ENCODE peak calls at places on chromosomes 4 and X, in five cellular contexts. P is fibroblast of lung, K is mammary epithelial cell, X is A673, S is tibial artery. H is an unnamed sample.

GRCh38 chrX:288561-288991 is 7.4 kb downstream of the PLCXD1 start:
- DNase-seq in K (no peak), P (no peak), X (no peak), S (peak; percentile 18), H (no peak)

GRCh38 chr4:145927055-145927454 is 11.6 kb downstream of the ZNF827 start:
- DNase-seq in S (no peak), K (no peak), X (no peak), P (no peak), H (no peak)

GRCh38 chrX:66912417-66912816 is 273.5 kb upstream of the EDA2R start:
- DNase-seq in X (no peak), K (no peak), S (no peak), P (no peak), H (no peak)

GRCh38 chrX:130594453-130594916 is 192.7 kb downstream of the RBMX2 start:
- DNase-seq in S (no peak), X (no peak), P (no peak), K (no peak), H (no peak)

GRCh38 chrX:22090181-22090580 is 58.1 kb downstream of the PHEX start:
- DNase-seq in K (no peak), S (no peak), X (no peak), P (peak; percentile 73), H (peak; percentile 31)

GRCh38 chrX:86455495-86455894 is 307.2 kb downstream of the DACH2 start:
- DNase-seq in X (no peak), K (no peak), S (no peak), P (no peak), H (no peak)

GRCh38 chrX:9651737-9652136 is 113.9 kb downstream of the GPR143 start:
- DNase-seq in X (no peak), K (no peak), P (peak; percentile 28), S (no peak), H (no peak)

GRCh38 chr4:127000846-127001245 is 631.9 kb upstream of the INTU start:
- DNase-seq in X (no peak), P (no peak), K (no peak), S (no peak), H (no peak)

GRCh38 chr4:126991965-126992364 is 640.8 kb upstream of the INTU start:
- DNase-seq in K (peak; percentile 51), X (peak; percentile 23), P (peak; percentile 50), S (no peak), H (peak; percentile 35)

GRCh38 chrX:102154900-102155805 is 624 bp downstream of the BEX5 start:
- DNase-seq in P (no peak), S (no peak), K (no peak), X (no peak), H (no peak)

GRCh38 chr4:86972997-86973396 is 38.2 kb downstream of the AFF1 start:
- DNase-seq in K (peak; percentile 30), X (no peak), P (no peak), S (no peak), H (no peak)

GRCh38 chrX:110397904-110398303 is 39.3 kb downstream of the RTL9 start:
- DNase-seq in X (no peak), S (no peak), K (no peak), P (no peak), H (no peak)
- H3K27me3 ChIP-seq in X (no peaks in the 10 kb centered on the region), S (no peaks in the 10 kb centered on the region), K (no peaks in the 10 kb centered on the region), P (no peaks in the 10 kb centered on the region), H (no peaks in the 10 kb centered on the region)

GRCh38 chrX:96685205-96686099 is 810 bp downstream of the DIAPH2 start:
- DNase-seq in S (peak; percentile 41), X (peak; percentile 49), P (peak; percentile 53), K (peak; percentile 48), H (no peak)

GRCh38 chrX:96684339-96685204 is at the start of gene DIAPH2:
- DNase-seq in S (peak; percentile 75), P (peak; percentile 80), K (peak; percentile 74), X (peak; percentile 76), H (peak; percentile 19)

GRCh38 chrX:96688789-96689188 is 4.1 kb downstream of the DIAPH2 start:
- DNase-seq in K (no peak), X (no peak), P (no peak), S (no peak), H (no peak)

GRCh38 chrX:96682516-96682915 is 2.1 kb upstream of the DIAPH2 start:
- DNase-seq in P (no peak), X (no peak), K (no peak), S (no peak), H (no peak)

GRCh38 chrX:96683997-96684338 is 674 bp upstream of the DIAPH2 start:
- DNase-seq in K (no peak), S (no peak), X (peak; percentile 13), P (no peak), H (no peak)
- H3K4me3 ChIP-seq in K (peak overlapping the region; percentile 64), S (peak overlapping the region; percentile 84), X (peak overlapping the region; percentile 67), P (peak overlapping the region; percentile 73), H (peak overlapping the region; percentile 72)

DNA sequence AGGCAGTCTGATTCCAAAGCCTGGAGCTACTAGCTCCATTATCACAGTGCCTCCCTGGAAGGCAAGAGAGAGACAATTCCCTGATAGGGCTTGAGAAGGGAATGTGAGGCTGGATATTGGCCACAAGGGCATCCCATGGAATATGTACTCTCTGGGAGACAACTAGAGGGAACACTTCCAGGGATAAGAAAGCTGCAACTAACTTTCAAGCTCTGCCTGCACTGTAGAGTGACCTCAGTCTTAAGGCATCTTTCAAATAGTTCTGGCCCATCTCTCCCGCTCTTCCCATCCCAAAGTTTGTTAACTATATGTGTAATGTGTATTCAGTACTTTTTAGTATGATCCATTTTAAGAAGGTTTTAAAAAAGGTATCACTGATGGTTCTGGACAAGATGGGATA is 13.1 kb upstream of the RNF212 start:
- DNase-seq in K (no peak), X (no peak), S (no peak), P (peak; percentile 36), H (no peak)
- H3K27me3 ChIP-seq in K (no peaks in the 10 kb centered on the region), X (peaks cover 23% of the 10 kb centered on the region), S (no peaks in the 10 kb centered on the region), P (peaks cover 2% of the 10 kb centered on the region), H (peaks cover 2% of the 10 kb centered on the region)

GRCh38 chrX:103329991-103330390 is at the start of gene TCEAL7:
- DNase-seq in P (peak; percentile 65), K (no peak), X (no peak), S (no peak), H (no peak)
- H3K4me3 ChIP-seq in P (peak within 1 kb of the TSS; percentile 59), K (peak within 1 kb of the TSS; percentile 10), X (no peak within 1 kb of the TSS), S (peak within 1 kb of the TSS; percentile 42), H (peak within 1 kb of the TSS; percentile 43)

DNA sequence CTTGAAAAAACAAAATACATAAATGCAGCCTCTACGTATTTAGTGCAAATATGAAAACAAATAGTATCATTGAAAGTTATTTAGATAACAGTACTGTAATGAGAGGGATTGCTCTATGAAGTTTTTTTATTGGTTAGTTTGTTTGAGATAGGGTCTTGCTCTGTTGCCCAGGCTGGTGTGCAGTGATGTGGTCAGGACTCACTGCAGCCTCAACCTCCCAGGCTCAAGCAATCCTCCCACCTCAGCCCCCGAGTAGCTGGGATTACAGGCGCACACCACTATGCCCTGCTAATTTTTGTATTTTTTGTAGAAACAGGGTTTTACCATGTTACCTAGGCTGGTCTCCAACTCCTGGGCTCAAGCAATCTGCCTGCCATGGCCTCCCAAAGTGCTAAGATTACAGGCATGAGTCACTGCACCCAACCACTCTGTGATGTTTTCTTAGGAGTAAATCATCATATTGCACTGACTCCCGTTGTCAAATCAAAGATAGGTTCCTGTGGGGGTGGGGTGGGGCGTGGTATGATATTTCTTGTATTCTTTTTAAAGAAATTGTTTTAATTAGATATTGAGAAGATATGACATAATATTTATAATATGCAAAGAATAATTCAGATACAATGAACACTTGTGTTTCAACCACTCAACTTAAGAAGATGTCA is 75.8 kb downstream of the ATG4A start:
- DNase-seq in P (peak; percentile 76), S (no peak), K (peak; percentile 56), X (no peak), H (no peak)
- H3K27me3 ChIP-seq in P (no peaks in the 10 kb centered on the region), S (no peaks in the 10 kb centered on the region), K (no peaks in the 10 kb centered on the region), X (no peaks in the 10 kb centered on the region), H (no peaks in the 10 kb centered on the region)

GRCh38 chrX:41350976-41351569 is 17.1 kb downstream of the DDX3X start:
- DNase-seq in S (no peak), X (no peak), P (no peak), K (no peak), H (no peak)
- H3K4me3 ChIP-seq in S (no peak overlapping the region), X (no peak overlapping the region), P (no peak overlapping the region), K (no peak overlapping the region), H (no peak overlapping the region)

DNA sequence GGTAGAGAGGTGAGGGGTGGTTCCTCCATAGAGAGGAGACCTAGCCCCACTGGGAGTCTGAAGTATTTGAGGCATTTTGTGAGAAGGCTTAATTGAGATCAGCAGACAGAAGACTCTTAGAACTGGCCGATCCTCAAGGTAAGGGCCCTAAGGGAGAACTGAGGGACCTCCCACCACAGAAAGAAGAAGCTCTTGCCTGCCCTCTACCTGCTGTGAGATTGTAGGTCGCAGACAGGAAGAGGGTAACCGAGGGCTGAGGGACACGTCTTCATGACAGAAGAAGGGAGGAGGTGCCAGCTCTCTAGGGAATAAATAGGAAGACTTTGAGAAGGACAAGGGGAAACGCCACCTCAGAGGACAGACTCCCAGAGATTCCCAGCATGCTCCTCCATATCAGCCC is 24.1 kb upstream of the MAGEC1 start:
- DNase-seq in S (no peak), X (no peak), P (no peak), K (no peak), H (no peak)
- H3K27me3 ChIP-seq in S (no peaks in the 10 kb centered on the region), X (no peaks in the 10 kb centered on the region), P (no peaks in the 10 kb centered on the region), K (no peaks in the 10 kb centered on the region), H (no peaks in the 10 kb centered on the region)

DNA sequence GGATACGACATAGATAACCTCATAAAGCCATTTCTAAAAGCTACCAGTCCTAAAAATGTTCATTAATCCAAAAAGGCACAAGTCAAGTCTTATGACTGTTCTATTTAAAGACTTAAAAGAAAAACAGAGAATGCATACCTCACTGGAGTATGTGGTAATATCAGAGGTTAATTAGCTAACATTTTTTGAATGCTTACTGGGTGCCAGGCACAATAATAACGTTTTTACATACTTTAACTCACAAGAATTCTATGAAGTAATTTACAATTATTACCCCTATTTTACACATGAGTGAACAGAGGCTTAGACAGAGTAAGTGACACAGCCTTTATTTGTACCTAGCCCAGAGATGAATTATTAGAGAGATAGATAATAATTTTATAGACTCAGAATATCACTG is 207.5 kb downstream of the PDGFC start:
- DNase-seq in X (peak; percentile 53), P (peak; percentile 93), K (peak; percentile 23), S (no peak), H (no peak)
- H3K4me3 ChIP-seq in X (no peak overlapping the region), P (no peak overlapping the region), K (no peak overlapping the region), S (no peak overlapping the region), H (no peak overlapping the region)

GRCh38 chrX:153649178-153649914 is 2.3 kb downstream of the DUSP9 start:
- DNase-seq in K (no peak), S (no peak), P (no peak), X (peak; percentile 25), H (no peak)
- H3K27me3 ChIP-seq in K (peaks cover 5% of the 10 kb centered on the region), S (no peaks in the 10 kb centered on the region), P (peaks cover 11% of the 10 kb centered on the region), X (peaks cover 15% of the 10 kb centered on the region), H (peaks cover 18% of the 10 kb centered on the region)